ENCODE peak calls at places on chromosome 22, in ten cellular contexts. C is transverse colon; V is stimulated activated CD8-positive, alpha-beta memory T cell treated with anti-CD3 and anti-CD28 coated beads, Interleukin-2, amount 100 ng/mL, for 48 hours; T is progenitor cell of endocrine pancreas; R is stimulated activated naive CD4-positive, alpha-beta T cell; D is amniotic epithelial cell; B is SK-MEL-5; X is NCI-H460; L is RPMI8226; Y is astrocyte of the spinal cord. N is an unnamed sample.

GRCh38 chr22:25475554-25476022 is 88.9 kb upstream of the GRK3 start:
- DNase-seq in R (no peak), V (no peak), T (no peak), L (peak), X (no peak), D (peak), B (no peak), C (no peak), Y (peak), N (peak)

GRCh38 chr22:46233231-46233630 is 16.9 kb downstream of the CDPF1 start:
- DNase-seq in V (no peak), L (no peak), Y (peak), T (no peak), C (no peak), X (no peak), R (no peak), B (peak), D (no peak), N (peak)

GRCh38 chr22:42743501-42743991 is 22.9 kb upstream of the A4GALT start:
- DNase-seq in L (no peak), R (no peak), B (no peak), Y (peak), X (no peak), D (peak), C (peak), T (no peak), V (no peak), N (peak)

GRCh38 chr22:20140107-20140445 is 8.5 kb downstream of the ZDHHC8 start:
- DNase-seq in X (no peak), R (no peak), Y (no peak), B (no peak), D (no peak), C (no peak), T (no peak), L (no peak), V (no peak), N (no peak)

GRCh38 chr22:38940985-38941384 is 16.4 kb upstream of the APOBEC3A start:
- DNase-seq in X (no peak), D (peak), B (no peak), L (peak), T (no peak), C (no peak), V (no peak), Y (no peak), R (no peak), N (no peak)

GRCh38 chr22:27128461-27129080 is 471.2 kb downstream of the MIAT start:
- DNase-seq in B (no peak), C (no peak), X (no peak), V (no peak), L (no peak), T (no peak), Y (no peak), D (no peak), R (no peak), N (no peak)

GRCh38 chr22:49966041-49966715 is 5.6 kb downstream of the PIM3 start:
- DNase-seq in L (no peak), Y (no peak), T (no peak), X (no peak), R (no peak), C (peak), D (no peak), V (no peak), B (no peak), N (no peak)

GRCh38 chr22:40423246-40423753 is 52.9 kb downstream of the SGSM3 start:
- DNase-seq in L (no peak), R (no peak), T (no peak), V (no peak), X (no peak), Y (no peak), C (no peak), D (peak), B (no peak), N (no peak)

GRCh38 chr22:49476176-49476575 is 351.5 kb downstream of the BRD1 start:
- DNase-seq in T (no peak), Y (no peak), D (no peak), V (no peak), L (no peak), R (no peak), X (no peak), C (no peak), B (no peak), N (no peak)

GRCh38 chr22:20155330-20156041 is 4.6 kb upstream of the CCDC188 start:
- DNase-seq in R (no peak), V (no peak), C (no peak), X (no peak), T (no peak), L (no peak), B (peak), D (no peak), Y (peak), N (peak)

GRCh38 chr22:24358105-24358836 is 69.1 kb upstream of the ADORA2A start:
- DNase-seq in V (no peak), T (no peak), C (no peak), D (no peak), X (no peak), L (no peak), B (no peak), R (no peak), Y (no peak), N (no peak)

GRCh38 chr22:37930270-37930951 is 23.0 kb downstream of the C22orf23 start:
- DNase-seq in T (no peak), R (no peak), X (no peak), V (no peak), Y (no peak), D (peak), B (peak), C (no peak), L (peak), N (no peak)

N was measured in left kidney.